ENCODE peak calls at places on chromosomes 6 and 20, in six cellular contexts. One of them, this sample, is unnamed.

GRCh38 chr6:163958646-163959045 is 544.1 kb downstream of the QKI start:
- DNase-seq in transverse colon: no peak
- DNase-seq in suprapubic skin: no peak
- DNase-seq in WERI-Rb-1: no peak
- DNase-seq in tibial nerve: no peak
- DNase-seq in GM06990: no peak
- DNase-seq in this sample: no peak

GRCh38 chr6:98847767-98848538 is 13.6 kb downstream of the POU3F2 start:
- DNase-seq in GM06990: no peak
- DNase-seq in transverse colon: no peak
- DNase-seq in suprapubic skin: no peak
- DNase-seq in tibial nerve: no peak
- DNase-seq in WERI-Rb-1: no peak
- DNase-seq in this sample: peak; percentile 47

GRCh38 chr6:39003072-39003471 is 45.5 kb upstream of the GLP1R start:
- DNase-seq in WERI-Rb-1: peak; percentile 75
- DNase-seq in GM06990: no peak
- DNase-seq in transverse colon: no peak
- DNase-seq in suprapubic skin: no peak
- DNase-seq in tibial nerve: no peak
- DNase-seq in this sample: no peak

GRCh38 chr6:169162968-169163903 is 90.4 kb downstream of the THBS2 start:
- DNase-seq in GM06990: no peak
- DNase-seq in tibial nerve: peak; percentile 52
- DNase-seq in transverse colon: no peak
- DNase-seq in WERI-Rb-1: no peak
- DNase-seq in suprapubic skin: peak; percentile 87
- DNase-seq in this sample: no peak

GRCh38 chr6:30231067-30231466 is 17.9 kb upstream of the TRIM26 start:
- DNase-seq in transverse colon: no peak
- DNase-seq in WERI-Rb-1: no peak
- DNase-seq in tibial nerve: no peak
- DNase-seq in GM06990: no peak
- DNase-seq in suprapubic skin: no peak
- DNase-seq in this sample: no peak

GRCh38 chr20:50341880-50342637 is 151.4 kb downstream of the CEBPB start:
- DNase-seq in suprapubic skin: no peak
- DNase-seq in GM06990: no peak
- DNase-seq in tibial nerve: no peak
- DNase-seq in WERI-Rb-1: no peak
- DNase-seq in transverse colon: no peak
- DNase-seq in this sample: no peak

GRCh38 chr20:57570145-57570850 is 9.4 kb downstream of the PCK1 start:
- DNase-seq in transverse colon: no peak
- DNase-seq in GM06990: no peak
- DNase-seq in tibial nerve: no peak
- DNase-seq in suprapubic skin: no peak
- DNase-seq in WERI-Rb-1: no peak
- DNase-seq in this sample: no peak

GRCh38 chr20:23265226-23265625 is 85.4 kb upstream of the NXT1 start:
- DNase-seq in suprapubic skin: no peak
- DNase-seq in tibial nerve: no peak
- DNase-seq in GM06990: no peak
- DNase-seq in WERI-Rb-1: no peak
- DNase-seq in transverse colon: no peak
- DNase-seq in this sample: no peak

GRCh38 chr6:85357651-85358050 is 92.2 kb upstream of the NT5E start:
- DNase-seq in transverse colon: no peak
- DNase-seq in tibial nerve: no peak
- DNase-seq in GM06990: no peak
- DNase-seq in WERI-Rb-1: no peak
- DNase-seq in suprapubic skin: no peak
- DNase-seq in this sample: no peak

GRCh38 chr20:19819149-19819548 is 61.1 kb downstream of the RIN2 start:
- DNase-seq in transverse colon: no peak
- DNase-seq in suprapubic skin: no peak
- DNase-seq in WERI-Rb-1: no peak
- DNase-seq in tibial nerve: no peak
- DNase-seq in GM06990: no peak
- DNase-seq in this sample: no peak

GRCh38 chr20:54197621-54198604 is 10.0 kb upstream of the PFDN4 start:
- DNase-seq in suprapubic skin: no peak
- DNase-seq in GM06990: no peak
- DNase-seq in tibial nerve: no peak
- DNase-seq in transverse colon: no peak
- DNase-seq in WERI-Rb-1: no peak
- DNase-seq in this sample: no peak

GRCh38 chr20:57249772-57250171 is 16.7 kb downstream of the BMP7 start:
- DNase-seq in suprapubic skin: no peak
- DNase-seq in tibial nerve: no peak
- DNase-seq in transverse colon: no peak
- DNase-seq in WERI-Rb-1: no peak
- DNase-seq in GM06990: no peak
- DNase-seq in this sample: no peak

GRCh38 chr6:71031912-71032311 is 75.1 kb upstream of the B3GAT2 start:
- DNase-seq in suprapubic skin: no peak
- DNase-seq in WERI-Rb-1: no peak
- DNase-seq in GM06990: no peak
- DNase-seq in tibial nerve: no peak
- DNase-seq in transverse colon: no peak
- DNase-seq in this sample: no peak

GRCh38 chr6:17945111-17945510 is 42.3 kb downstream of the KIF13A start:
- DNase-seq in WERI-Rb-1: no peak
- DNase-seq in tibial nerve: no peak
- DNase-seq in GM06990: no peak
- DNase-seq in suprapubic skin: no peak
- DNase-seq in transverse colon: no peak
- DNase-seq in this sample: no peak

GRCh38 chr6:167552961-167553360 is 228.1 kb downstream of the TTLL2 start:
- DNase-seq in tibial nerve: no peak
- DNase-seq in suprapubic skin: peak; percentile 45
- DNase-seq in GM06990: no peak
- DNase-seq in transverse colon: no peak
- DNase-seq in WERI-Rb-1: no peak
- DNase-seq in this sample: no peak

GRCh38 chr20:12916699-12917098 is 92.1 kb upstream of the SPTLC3 start:
- DNase-seq in WERI-Rb-1: no peak
- DNase-seq in tibial nerve: no peak
- DNase-seq in transverse colon: no peak
- DNase-seq in suprapubic skin: no peak
- DNase-seq in GM06990: no peak
- DNase-seq in this sample: no peak

GRCh38 chr6:43942011-43942442 is 172.0 kb downstream of the VEGFA start:
- DNase-seq in transverse colon: no peak
- DNase-seq in suprapubic skin: peak; percentile 35
- DNase-seq in tibial nerve: no peak
- DNase-seq in GM06990: no peak
- DNase-seq in WERI-Rb-1: peak; percentile 54
- DNase-seq in this sample: no peak

GRCh38 chr20:20457392-20458126 is 89.7 kb downstream of the INSM1 start:
- DNase-seq in suprapubic skin: no peak
- DNase-seq in WERI-Rb-1: no peak
- DNase-seq in tibial nerve: no peak
- DNase-seq in GM06990: no peak
- DNase-seq in transverse colon: no peak
- DNase-seq in this sample: no peak

GRCh38 chr20:50293244-50294139 is 102.9 kb downstream of the CEBPB start:
- DNase-seq in suprapubic skin: no peak
- DNase-seq in GM06990: no peak
- DNase-seq in WERI-Rb-1: no peak
- DNase-seq in transverse colon: no peak
- DNase-seq in tibial nerve: no peak
- DNase-seq in this sample: no peak

GRCh38 chr6:17341891-17342290 is 51.5 kb upstream of the CAP2 start:
- DNase-seq in transverse colon: no peak
- DNase-seq in WERI-Rb-1: no peak
- DNase-seq in GM06990: no peak
- DNase-seq in tibial nerve: no peak
- DNase-seq in suprapubic skin: no peak
- DNase-seq in this sample: no peak

GRCh38 chr20:58112017-58112781 is 116.3 kb downstream of the ANKRD60 start:
- DNase-seq in WERI-Rb-1: no peak
- DNase-seq in GM06990: peak; percentile 72
- DNase-seq in transverse colon: no peak
- DNase-seq in suprapubic skin: peak; percentile 63
- DNase-seq in tibial nerve: no peak
- DNase-seq in this sample: no peak

GRCh38 chr6:42103218-42103617 is 39.2 kb downstream of the C6orf132 start:
- DNase-seq in suprapubic skin: no peak
- DNase-seq in WERI-Rb-1: no peak
- DNase-seq in GM06990: no peak
- DNase-seq in transverse colon: peak; percentile 59
- DNase-seq in tibial nerve: no peak
- DNase-seq in this sample: no peak

GRCh38 chr6:8057263-8057662 is 6.9 kb downstream of the BLOC1S5 start:
- DNase-seq in transverse colon: no peak
- DNase-seq in WERI-Rb-1: no peak
- DNase-seq in tibial nerve: no peak
- DNase-seq in GM06990: no peak
- DNase-seq in suprapubic skin: no peak
- DNase-seq in this sample: no peak

GRCh38 chr20:48431635-48432034 is 396.2 kb downstream of the PREX1 start:
- DNase-seq in WERI-Rb-1: no peak
- DNase-seq in GM06990: no peak
- DNase-seq in suprapubic skin: no peak
- DNase-seq in tibial nerve: no peak
- DNase-seq in transverse colon: no peak
- DNase-seq in this sample: no peak

GRCh38 chr6:109186012-109186411 is 90.7 kb downstream of the CEP57L1 start:
- DNase-seq in transverse colon: no peak
- DNase-seq in tibial nerve: no peak
- DNase-seq in suprapubic skin: no peak
- DNase-seq in WERI-Rb-1: no peak
- DNase-seq in GM06990: no peak
- DNase-seq in this sample: no peak

GRCh38 chr6:43695078-43695966 is 7.7 kb upstream of the MRPS18A start:
- DNase-seq in GM06990: no peak
- DNase-seq in suprapubic skin: no peak
- DNase-seq in WERI-Rb-1: peak; percentile 68
- DNase-seq in tibial nerve: no peak
- DNase-seq in transverse colon: peak; percentile 90
- DNase-seq in this sample: no peak

GRCh38 chr6:13163161-13163944 is 165.0 kb downstream of the TBC1D7 start:
- DNase-seq in GM06990: peak; percentile 8
- DNase-seq in tibial nerve: no peak
- DNase-seq in transverse colon: no peak
- DNase-seq in suprapubic skin: no peak
- DNase-seq in WERI-Rb-1: no peak
- DNase-seq in this sample: no peak

GRCh38 chr20:24965065-24965919 is 16.2 kb downstream of the CST7 start:
- DNase-seq in suprapubic skin: no peak
- DNase-seq in transverse colon: no peak
- DNase-seq in tibial nerve: no peak
- DNase-seq in GM06990: no peak
- DNase-seq in WERI-Rb-1: peak; percentile 76
- DNase-seq in this sample: no peak

DNA sequence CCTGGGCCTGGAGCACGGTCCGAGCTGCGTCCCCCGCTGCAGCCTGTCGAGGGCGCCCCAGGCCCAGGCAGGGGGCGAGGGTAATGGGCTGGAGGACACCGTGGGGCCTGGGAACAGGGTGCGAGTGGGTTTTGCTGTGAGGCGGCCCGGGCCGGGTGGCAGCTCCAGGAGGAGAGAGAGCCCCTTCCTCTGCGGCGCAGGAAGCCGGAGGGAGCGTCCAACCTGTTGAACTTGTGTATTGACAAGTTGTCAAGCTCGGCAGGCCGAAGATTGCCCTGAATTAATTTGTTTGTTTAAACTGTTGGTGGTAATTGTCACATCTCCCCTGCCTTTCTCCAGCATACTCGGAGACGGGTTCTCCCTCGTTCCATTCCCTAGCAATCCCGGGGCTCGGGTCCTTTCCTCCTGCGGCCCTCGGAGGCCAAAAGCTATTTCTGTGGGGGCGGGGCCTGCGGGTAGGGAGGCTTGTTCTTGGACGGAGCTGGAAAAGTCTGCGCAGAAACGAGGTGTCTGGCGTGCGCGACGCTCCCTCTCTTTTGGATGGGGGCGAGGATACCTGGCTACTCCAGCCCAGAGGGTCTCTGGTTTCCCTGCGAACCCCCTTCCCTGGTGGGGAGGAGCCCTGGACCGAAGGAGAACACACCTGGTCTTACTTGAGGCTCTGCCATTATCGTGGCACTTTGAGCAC is 9.9 kb downstream of the NR2E1 start:
- DNase-seq in suprapubic skin: no peak
- DNase-seq in GM06990: no peak
- DNase-seq in tibial nerve: no peak
- DNase-seq in WERI-Rb-1: peak; percentile 23
- DNase-seq in transverse colon: no peak
- DNase-seq in this sample: peak; percentile 41
- TF ChIP-seq CTCF in suprapubic skin: no peak
- TF ChIP-seq CTCF in GM06990: no peak
- TF ChIP-seq CTCF in tibial nerve: no peak
- TF ChIP-seq CTCF in WERI-Rb-1: peak; percentile 74
- TF ChIP-seq CTCF in transverse colon: no peak
- TF ChIP-seq CTCF in this sample: no peak

DNA sequence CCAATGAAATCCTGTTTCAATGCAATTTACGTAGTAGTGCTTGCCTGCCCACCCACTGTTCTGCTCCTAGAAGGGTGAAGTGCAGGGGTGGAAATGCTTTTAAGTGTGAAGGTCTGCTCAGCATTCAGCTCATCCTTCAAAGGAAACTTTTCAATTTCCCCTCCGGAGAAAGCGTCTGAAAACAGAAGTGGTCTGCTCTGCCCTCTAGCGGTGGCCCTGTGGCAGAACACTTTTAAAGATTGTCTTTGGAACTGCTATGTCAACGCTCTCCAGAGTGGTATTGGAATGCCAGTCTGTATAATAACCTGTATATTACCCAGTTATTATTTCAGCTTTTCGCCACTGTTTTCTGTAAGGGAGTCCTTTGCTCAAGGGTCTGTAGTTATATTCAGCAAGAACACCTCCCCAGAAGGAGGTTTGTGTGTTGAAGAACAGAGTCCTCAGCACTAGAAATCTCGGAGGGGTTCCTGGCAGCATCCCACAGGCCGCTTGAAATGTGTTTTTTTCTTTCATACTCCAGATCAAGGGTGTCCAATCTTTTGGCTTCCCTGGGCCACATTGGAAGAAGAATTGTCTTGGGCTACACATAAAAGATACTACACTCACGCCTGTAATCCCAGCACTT is 63.1 kb upstream of the KLHL31 start:
- DNase-seq in suprapubic skin: no peak
- DNase-seq in WERI-Rb-1: peak; percentile 78
- DNase-seq in GM06990: no peak
- DNase-seq in tibial nerve: peak; percentile 28
- DNase-seq in transverse colon: peak; percentile 58
- DNase-seq in this sample: peak; percentile 41
- TF ChIP-seq CTCF in suprapubic skin: peak; percentile 61
- TF ChIP-seq CTCF in WERI-Rb-1: peak; percentile 92
- TF ChIP-seq CTCF in GM06990: peak; percentile 96
- TF ChIP-seq CTCF in tibial nerve: peak; percentile 82
- TF ChIP-seq CTCF in transverse colon: peak; percentile 60
- TF ChIP-seq CTCF in this sample: peak; percentile 95

GRCh38 chr6:158905277-158905676 is 86.1 kb upstream of the EZR start:
- DNase-seq in WERI-Rb-1: no peak
- DNase-seq in GM06990: no peak
- DNase-seq in tibial nerve: no peak
- DNase-seq in suprapubic skin: no peak
- DNase-seq in transverse colon: no peak
- DNase-seq in this sample: no peak
- TF ChIP-seq CTCF in WERI-Rb-1: no peak
- TF ChIP-seq CTCF in GM06990: no peak
- TF ChIP-seq CTCF in tibial nerve: no peak
- TF ChIP-seq CTCF in suprapubic skin: no peak
- TF ChIP-seq CTCF in transverse colon: no peak
- TF ChIP-seq CTCF in this sample: no peak

GRCh38 chr6:139256087-139256486 is 35.7 kb downstream of the TXLNB start:
- DNase-seq in transverse colon: no peak
- DNase-seq in GM06990: no peak
- DNase-seq in suprapubic skin: no peak
- DNase-seq in tibial nerve: peak; percentile 31
- DNase-seq in WERI-Rb-1: no peak
- DNase-seq in this sample: no peak
- TF ChIP-seq CTCF in transverse colon: no peak
- TF ChIP-seq CTCF in GM06990: no peak
- TF ChIP-seq CTCF in suprapubic skin: no peak
- TF ChIP-seq CTCF in tibial nerve: no peak
- TF ChIP-seq CTCF in WERI-Rb-1: no peak
- TF ChIP-seq CTCF in this sample: no peak

This sample was measured in GM20000.